ENCODE peak calls at places on chromosomes 1 and 21, in five cellular contexts. F, M, X, I and U are unnamed samples.

GRCh38 chr1:91020967-91021685 is 709 bp downstream of the ZNF644 start:
- DNase-seq in M (peak; percentile 69), F (peak; percentile 48), X (peak; percentile 33), I (peak; percentile 83), U (peak; percentile 82)

GRCh38 chr21:29504751-29505321 is 206.1 kb downstream of the BACH1 start:
- DNase-seq in X (no peak), M (no peak), F (no peak), I (no peak), U (no peak)

GRCh38 chr1:22846453-22846852 is 126.2 kb downstream of the LACTBL1 start:
- DNase-seq in M (no peak), F (peak; percentile 43), X (no peak), I (no peak), U (no peak)

GRCh38 chr21:24781146-24781545 is 826.1 kb downstream of the MRPL39 start:
- DNase-seq in M (no peak), I (no peak), F (no peak), X (no peak), U (no peak)

GRCh38 chr21:45698493-45698947 is 55.0 kb downstream of the PCBP3 start:
- DNase-seq in F (no peak), X (no peak), I (no peak), M (no peak), U (no peak)

GRCh38 chr21:45153358-45154318 is 79.3 kb downstream of the ADARB1 start:
- DNase-seq in M (no peak), X (no peak), I (peak; percentile 46), F (no peak), U (no peak)

GRCh38 chr1:42192106-42192505 is 27.6 kb upstream of the GUCA2A start:
- DNase-seq in I (no peak), M (no peak), X (no peak), F (no peak), U (no peak)

GRCh38 chr1:28811766-28812668 is at the start of gene OPRD1:
- DNase-seq in F (no peak), X (no peak), M (no peak), I (no peak), U (peak; percentile 41)

GRCh38 chr21:15754640-15755039 is 24.9 kb downstream of the USP25 start:
- DNase-seq in M (no peak), F (no peak), X (no peak), I (no peak), U (no peak)

GRCh38 chr1:246647113-246647512 is 77.1 kb upstream of the SCCPDH start:
- DNase-seq in M (no peak), I (no peak), F (peak; percentile 54), X (no peak), U (no peak)

GRCh38 chr1:100921110-100921706 is 25.3 kb downstream of the SLC30A7 start:
- DNase-seq in I (no peak), M (no peak), F (no peak), X (no peak), U (peak; percentile 9)

GRCh38 chr21:46639489-46640386 is 4.3 kb downstream of the PRMT2 start:
- DNase-seq in I (no peak), X (no peak), M (no peak), F (no peak), U (no peak)

GRCh38 chr1:9181990-9182783 is 52.4 kb upstream of the H6PD start:
- DNase-seq in M (no peak), X (no peak), F (peak; percentile 52), I (no peak), U (peak; percentile 83)

GRCh38 chr1:225874431-225874830 is 7.7 kb downstream of the TMEM63A start:
- DNase-seq in M (no peak), I (no peak), F (no peak), X (no peak), U (no peak)

GRCh38 chr1:168428063-168428731 is 115.6 kb downstream of the XCL2 start:
- DNase-seq in X (no peak), M (no peak), I (no peak), F (peak; percentile 51), U (no peak)

GRCh38 chr1:204520834-204521709 is 4.9 kb downstream of the MDM4 start:
- DNase-seq in X (no peak), F (no peak), M (peak; percentile 75), I (no peak), U (peak; percentile 48)

GRCh38 chr1:219755234-219755633 is 142.3 kb upstream of the ZC3H11B start:
- DNase-seq in M (no peak), I (no peak), F (no peak), X (no peak), U (no peak)

GRCh38 chr1:12059722-12060464 is 3.2 kb upstream of the TNFRSF8 start:
- DNase-seq in M (no peak), F (no peak), X (no peak), I (no peak), U (no peak)

GRCh38 chr1:150613061-150613920 is 16.1 kb downstream of the ENSA start:
- DNase-seq in F (no peak), X (no peak), M (peak; percentile 34), I (no peak), U (peak; percentile 42)

DNA sequence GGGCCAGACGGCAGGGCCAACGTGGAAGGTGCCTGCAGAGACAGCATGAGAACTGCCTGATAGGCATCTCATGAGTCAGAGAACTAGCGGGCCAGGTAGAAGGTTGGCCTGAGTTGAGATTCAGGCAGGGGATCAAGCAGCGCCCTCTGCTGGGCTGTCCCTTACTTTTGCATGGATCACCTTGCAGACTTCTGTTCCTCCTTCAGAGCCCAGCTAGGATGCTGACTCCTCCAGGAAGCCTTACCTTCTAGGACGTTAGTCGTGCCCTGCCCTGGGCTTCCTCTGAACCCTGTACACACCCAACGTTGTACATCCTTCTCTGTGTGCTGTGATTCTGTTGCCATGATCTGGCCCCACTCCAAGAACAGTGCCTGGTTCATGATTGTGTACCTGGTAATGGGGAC is 231.3 kb upstream of the VAMP3 start:
- DNase-seq in X (no peak), I (no peak), M (no peak), F (no peak), U (no peak)
- TF ChIP-seq CTCF in X (no peak), I (no peak), M (no peak), F (peak; percentile 37), U (no peak)

DNA sequence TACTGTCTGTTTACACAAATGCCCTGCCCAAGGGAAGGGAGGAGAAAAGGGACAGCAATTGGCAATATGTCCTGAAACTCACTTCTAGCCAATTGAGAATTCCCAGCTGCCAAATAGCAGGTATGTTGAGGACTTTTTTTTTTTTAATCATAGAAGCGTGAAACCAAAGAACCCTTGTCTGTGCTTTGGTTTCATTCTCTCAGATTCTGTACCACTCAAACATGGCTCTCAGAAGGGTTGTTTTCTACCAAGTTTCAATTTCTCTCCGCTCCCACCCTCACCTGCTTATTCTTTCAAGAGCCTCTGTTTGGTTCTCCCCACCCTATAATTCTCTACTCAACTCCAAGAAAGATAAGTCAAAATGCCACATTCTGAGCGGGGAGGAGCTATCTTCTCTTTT is 3.6 kb upstream of the TP53BP2 start:
- DNase-seq in I (no peak), X (no peak), M (no peak), F (no peak), U (peak; percentile 35)
- TF ChIP-seq CTCF in I (no peak), X (no peak), M (no peak), F (no peak), U (no peak)

DNA sequence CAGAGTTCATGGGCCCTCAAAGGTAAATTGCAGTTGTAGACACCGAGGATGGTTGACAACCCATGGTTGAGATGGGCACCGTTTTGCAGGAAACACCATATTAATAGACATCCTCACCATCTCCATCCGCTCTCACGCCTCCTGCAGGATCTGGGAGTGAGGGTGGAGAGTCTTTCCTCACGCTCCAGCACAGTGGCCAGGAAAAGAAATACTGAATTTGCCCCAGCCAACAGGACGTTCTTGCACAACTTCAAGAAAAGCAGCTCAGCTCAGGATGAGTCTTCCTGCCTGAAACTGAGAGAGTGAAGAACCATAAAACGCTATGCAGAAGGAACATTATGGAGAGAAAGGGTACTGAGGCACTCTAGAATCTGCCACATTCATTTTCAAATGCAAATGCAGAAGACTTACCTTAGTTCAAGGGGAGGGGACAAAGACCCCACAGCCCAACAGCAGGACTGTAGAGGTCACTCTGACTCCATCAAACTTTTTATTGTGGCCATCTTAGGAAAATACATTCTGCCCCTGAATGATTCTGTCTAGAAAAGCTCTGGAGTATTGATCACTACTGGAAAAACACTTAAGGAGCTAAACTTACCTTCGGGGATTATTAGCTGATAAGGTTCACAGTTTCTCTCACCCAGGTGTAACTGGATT is 9.3 kb downstream of the SLAMF8 start:
- DNase-seq in I (no peak), F (no peak), M (no peak), X (no peak), U (no peak)
- TF ChIP-seq CTCF in I (no peak), F (no peak), M (no peak), X (no peak), U (no peak)

GRCh38 chr1:79113836-79114235 is 107.3 kb upstream of the ADGRL4 start:
- DNase-seq in M (no peak), X (no peak), F (no peak), I (no peak), U (no peak)

GRCh38 chr1:79117376-79117775 is 110.8 kb upstream of the ADGRL4 start:
- DNase-seq in X (no peak), F (no peak), M (no peak), I (no peak), U (no peak)
- TF ChIP-seq CTCF in X (no peak), F (no peak), M (no peak), I (no peak), U (no peak)